ENCODE peak calls at places on chromosomes 7 and 10, in five cellular contexts. S, W, B, P and D are unnamed samples.
A peak's percentile ranks its signal among the peaks of the same experiment; 100 is the strongest.

GRCh38 chr7:91520645-91521044 is 256.4 kb downstream of the FZD1 start:
- DNase-seq in S (no peak), W (no peak), B (no peak), P (no peak), D (no peak)

GRCh38 chr7:91772100-91772794 is 108.3 kb downstream of the MTERF1 start:
- DNase-seq in S (no peak), W (no peak), B (no peak), P (no peak), D (no peak)

GRCh38 chr7:6623589-6624245 is 8.3 kb downstream of the ZNF853 start:
- DNase-seq in S (no peak), W (no peak), B (peak; percentile 56), P (no peak), D (no peak)

GRCh38 chr10:67433276-67433675 is 262.7 kb downstream of the CTNNA3 start:
- DNase-seq in S (no peak), W (no peak), B (peak; percentile 64), P (no peak), D (no peak)

GRCh38 chr7:30473903-30474302 is 4.7 kb downstream of the NOD1 start:
- DNase-seq in S (no peak), W (no peak), B (no peak), P (no peak), D (no peak)

GRCh38 chr10:126171555-126171954 is 216.7 kb downstream of the ADAM12 start:
- DNase-seq in S (no peak), W (no peak), B (no peak), P (no peak), D (no peak)

GRCh38 chr10:11506247-11506789 is 105.1 kb downstream of the USP6NL start:
- DNase-seq in S (no peak), W (no peak), B (peak; percentile 4), P (no peak), D (no peak)

GRCh38 chr10:17905491-17905890 is 46.2 kb upstream of the SLC39A12 start:
- DNase-seq in S (no peak), W (no peak), B (no peak), P (no peak), D (no peak)

GRCh38 chr7:1855396-1856160 is 185.5 kb downstream of the ELFN1 start:
- DNase-seq in S (peak; percentile 72), W (no peak), B (no peak), P (no peak), D (no peak)

GRCh38 chr10:77328272-77328816 is 309.3 kb downstream of the KCNMA1 start:
- DNase-seq in S (no peak), W (no peak), B (peak; percentile 46), P (no peak), D (no peak)

GRCh38 chr10:12699258-12699700 is 302.2 kb downstream of the CCDC3 start:
- DNase-seq in S (no peak), W (no peak), B (no peak), P (no peak), D (no peak)

GRCh38 chr10:118940386-118940785 is 89.1 kb upstream of the NANOS1 start:
- DNase-seq in S (no peak), W (no peak), B (no peak), P (no peak), D (no peak)

GRCh38 chr10:132541601-132542011 is 4.0 kb downstream of the INPP5A start:
- DNase-seq in S (no peak), W (peak; percentile 10), B (no peak), P (no peak), D (no peak)

GRCh38 chr7:24821045-24821853 is 64.0 kb upstream of the GSDME start:
- DNase-seq in S (peak; percentile 91), W (peak; percentile 62), B (peak; percentile 95), P (no peak), D (no peak)

GRCh38 chr10:100697070-100697469 is 48.3 kb upstream of the PAX2 start:
- DNase-seq in S (no peak), W (no peak), B (no peak), P (no peak), D (no peak)

GRCh38 chr10:14812271-14812670 is 25.6 kb downstream of the CDNF start:
- DNase-seq in S (no peak), W (no peak), B (peak; percentile 5), P (no peak), D (no peak)

GRCh38 chr10:106563384-106563783 is 601.1 kb downstream of the SORCS1 start:
- DNase-seq in S (no peak), W (no peak), B (no peak), P (no peak), D (no peak)

GRCh38 chr7:157474685-157475084 is 137.9 kb downstream of the DNAJB6 start:
- DNase-seq in S (peak; percentile 49), W (no peak), B (peak; percentile 54), P (no peak), D (no peak)

GRCh38 chr7:74481458-74482324 is 28.0 kb downstream of the GTF2IRD1 start:
- DNase-seq in S (no peak), W (no peak), B (no peak), P (no peak), D (no peak)

GRCh38 chr10:30436200-30436599 is 2.2 kb downstream of the MAP3K8 start:
- DNase-seq in S (no peak), W (no peak), B (peak; percentile 79), P (no peak), D (no peak)

GRCh38 chr10:122034149-122034756 is 45.3 kb downstream of the TACC2 start:
- DNase-seq in S (no peak), W (no peak), B (peak; percentile 42), P (no peak), D (no peak)

GRCh38 chr10:103238506-103239252 is 7.0 kb upstream of the RPEL1 start:
- DNase-seq in S (no peak), W (peak; percentile 45), B (no peak), P (no peak), D (no peak)

GRCh38 chr10:33706746-33707145 is 372.3 kb upstream of the NRP1 start:
- DNase-seq in S (no peak), W (no peak), B (no peak), P (no peak), D (no peak)

GRCh38 chr10:97173036-97173435 is 12.7 kb downstream of the SLIT1 start:
- DNase-seq in S (no peak), W (no peak), B (no peak), P (no peak), D (no peak)

GRCh38 chr7:46490406-46490805 is 569.3 kb upstream of the IGFBP3 start:
- DNase-seq in S (no peak), W (no peak), B (no peak), P (no peak), D (no peak)

GRCh38 chr10:35130588-35131146 is 4.0 kb downstream of the CREM start:
- DNase-seq in S (no peak), W (no peak), B (no peak), P (no peak), D (no peak)

GRCh38 chr7:40836218-40836617 is 701.4 kb downstream of the SUGCT start:
- DNase-seq in S (no peak), W (no peak), B (peak; percentile 19), P (no peak), D (no peak)

GRCh38 chr7:40839881-40840280 is 705.1 kb downstream of the SUGCT start:
- DNase-seq in S (no peak), W (no peak), B (no peak), P (no peak), D (no peak)

GRCh38 chr7:40845959-40846358 is 711.2 kb downstream of the SUGCT start:
- DNase-seq in S (no peak), W (no peak), B (no peak), P (no peak), D (no peak)

GRCh38 chr7:40843338-40844026 is 708.7 kb downstream of the SUGCT start:
- DNase-seq in S (no peak), W (no peak), B (no peak), P (no peak), D (no peak)

DNA sequence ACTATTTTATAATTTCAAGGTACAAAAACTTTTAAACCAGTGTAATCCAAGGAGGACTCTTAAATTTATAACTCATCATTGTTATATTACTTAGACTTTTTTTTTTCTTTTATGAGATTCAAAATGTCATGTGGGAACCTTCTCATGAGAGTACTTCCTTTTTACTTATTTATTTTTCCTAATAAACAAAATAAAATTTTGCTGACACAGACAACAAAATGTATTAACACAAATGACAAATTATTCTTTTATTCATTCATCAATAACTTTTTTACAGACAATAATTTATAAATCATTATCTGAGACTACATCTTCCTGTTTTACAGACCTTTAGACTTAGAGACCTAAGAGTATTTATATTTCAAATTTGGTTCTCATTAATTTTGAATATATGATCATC is 706.2 kb downstream of the SUGCT start:
- DNase-seq in S (no peak), W (no peak), B (no peak), P (no peak), D (no peak)
- TF ChIP-seq POLR2A in S (no peak), W (no peak), B (no peak), P (no peak), D (no peak)

DNA sequence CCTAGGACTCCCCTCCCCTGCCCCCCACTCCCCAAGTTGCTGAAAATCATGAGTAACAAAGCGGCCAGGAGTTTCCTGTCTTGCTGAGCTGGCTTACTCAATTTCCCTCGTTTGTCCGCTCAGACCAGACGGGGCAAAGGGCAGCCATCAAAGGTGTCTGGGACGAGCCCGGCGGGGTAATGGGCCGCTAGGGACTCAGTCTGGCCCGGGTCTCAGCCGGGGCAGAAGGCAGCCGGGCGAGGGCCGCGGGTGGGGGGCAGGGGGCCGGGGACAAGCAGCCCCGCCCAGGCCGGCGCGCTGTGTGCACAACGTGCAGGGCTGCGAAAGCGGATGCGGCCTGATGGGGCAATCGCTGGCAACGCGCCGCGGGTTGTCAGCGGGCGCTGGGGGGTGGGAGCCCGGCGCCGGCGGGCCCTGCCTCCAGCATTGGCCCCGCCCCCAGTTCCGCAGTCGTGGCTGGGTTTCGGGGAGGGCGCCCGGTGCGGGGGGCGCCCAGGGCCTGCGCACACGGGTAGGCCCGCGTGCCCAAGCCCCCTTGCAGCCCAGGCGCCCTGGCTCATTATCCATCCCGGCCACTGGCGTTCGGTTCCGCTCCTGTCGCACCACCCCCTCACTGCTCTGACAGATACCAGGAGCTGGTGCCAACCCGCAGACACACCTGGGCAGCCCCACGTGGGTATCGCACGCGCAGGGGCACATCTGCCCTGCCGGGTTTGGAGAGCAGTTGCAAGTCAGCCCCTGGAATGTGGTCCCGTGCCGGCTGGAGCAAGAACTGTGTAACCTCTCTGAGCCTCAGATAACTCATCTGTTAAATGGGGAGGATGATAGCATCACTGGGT is 35.1 kb downstream of the DNAJB12 start:
- DNase-seq in S (peak; percentile 98), W (peak; percentile 96), B (peak; percentile 98), P (peak; percentile 97), D (peak; percentile 76)
- TF ChIP-seq POLR2A in S (no peak), W (peak; percentile 28), B (peak; percentile 56), P (peak; percentile 8), D (no peak)

GRCh38 chr7:43585521-43585920 is 2.6 kb downstream of the STK17A start:
- DNase-seq in S (no peak), W (no peak), B (peak; percentile 74), P (no peak), D (no peak)

GRCh38 chr7:43583424-43584199 is 704 bp downstream of the STK17A start:
- DNase-seq in S (peak; percentile 91), W (peak; percentile 71), B (peak; percentile 88), P (no peak), D (no peak)

GRCh38 chr7:43582503-43583423 is at the start of gene STK17A:
- DNase-seq in S (peak; percentile 98), W (peak; percentile 91), B (peak; percentile 96), P (peak; percentile 98), D (peak; percentile 72)

GRCh38 chr7:43586251-43586900 is 3.5 kb downstream of the STK17A start:
- DNase-seq in S (no peak), W (no peak), B (no peak), P (no peak), D (no peak)

GRCh38 chr7:43584200-43584586 is 1.3 kb downstream of the STK17A start:
- DNase-seq in S (no peak), W (peak; percentile 47), B (peak; percentile 88), P (no peak), D (no peak)
- TF ChIP-seq POLR2A in S (no peak), W (no peak), B (no peak), P (no peak), D (no peak)

GRCh38 chr10:130357226-130357625 is 221.0 kb downstream of the GLRX3 start:
- DNase-seq in S (peak; percentile 59), W (no peak), B (no peak), P (no peak), D (no peak)
- TF ChIP-seq POLR2A in S (no peak), W (no peak), B (no peak), P (no peak), D (no peak)